ENCODE peak calls at places on chromosomes 16 and 17, in seven cellular contexts. F is NCI-H187; O is CD8-positive, alpha-beta T cell; P is dorsolateral prefrontal cortex; L is activated naive CD4-positive, alpha-beta T cell treated with anti-CD3 and anti-CD28 coated beads for 36 hours; U is renal cortical epithelial cell; A is A549. Q is an unnamed sample.

GRCh38 chr16:50742521-50743150 is 750 bp downstream of the CYLD start:
- DNase-seq in F (no peak), O (peak; percentile 26), P (peak; percentile 46), L (peak; percentile 67), U (peak; percentile 39), A (no peak), Q (no peak)

GRCh38 chr16:17784073-17784472 is 313.3 kb upstream of the XYLT1 start:
- DNase-seq in F (no peak), O (no peak), P (no peak), L (peak; percentile 9), U (no peak), A (peak; percentile 7), Q (no peak)

GRCh38 chr17:81200695-81201580 is 21.8 kb downstream of the CEP131 start:
- DNase-seq in F (no peak), O (no peak), P (peak; percentile 64), L (peak; percentile 36), U (peak; percentile 52), A (peak; percentile 81), Q (peak; percentile 83)

GRCh38 chr17:29682054-29682453 is 59.3 kb upstream of the CORO6 start:
- DNase-seq in F (no peak), O (no peak), P (no peak), L (no peak), U (no peak), A (no peak), Q (no peak)

GRCh38 chr16:54374136-54374535 is 87.5 kb upstream of the IRX3 start:
- DNase-seq in F (no peak), O (no peak), P (no peak), L (no peak), U (peak; percentile 16), A (no peak), Q (no peak)

GRCh38 chr17:73192219-73192893 is 499 bp upstream of the COG1 start:
- DNase-seq in F (peak; percentile 43), O (peak; percentile 44), P (peak; percentile 77), L (peak; percentile 72), U (peak; percentile 40), A (peak; percentile 92), Q (peak; percentile 64)

GRCh38 chr16:85983606-85984005 is 84.6 kb downstream of the IRF8 start:
- DNase-seq in F (no peak), O (no peak), P (no peak), L (no peak), U (no peak), A (no peak), Q (no peak)

GRCh38 chr17:50634123-50634914 is at the start of gene ABCC3:
- DNase-seq in F (no peak), O (no peak), P (no peak), L (no peak), U (peak; percentile 48), A (peak; percentile 87), Q (peak; percentile 22)

GRCh38 chr17:13725286-13725990 is 123.7 kb upstream of the HS3ST3A1 start:
- DNase-seq in F (no peak), O (no peak), P (no peak), L (no peak), U (peak; percentile 25), A (peak; percentile 47), Q (no peak)

GRCh38 chr16:296276-296675 is 13.3 kb downstream of the PDIA2 start:
- DNase-seq in F (no peak), O (no peak), P (no peak), L (no peak), U (no peak), A (no peak), Q (no peak)

GRCh38 chr17:71628306-71628705 is 492.5 kb upstream of the SOX9 start:
- DNase-seq in F (no peak), O (no peak), P (no peak), L (no peak), U (no peak), A (no peak), Q (no peak)

GRCh38 chr16:15947983-15948509 is 1.4 kb upstream of the ABCC1 start:
- DNase-seq in F (no peak), O (no peak), P (no peak), L (no peak), U (no peak), A (peak; percentile 63), Q (no peak)

GRCh38 chr16:4272114-4272954 is 489 bp downstream of the TFAP4 start:
- DNase-seq in F (no peak), O (peak; percentile 31), P (peak; percentile 71), L (peak; percentile 50), U (no peak), A (peak; percentile 60), Q (no peak)

GRCh38 chr17:82178499-82179290 is 33.9 kb downstream of the CCDC57 start:
- DNase-seq in F (no peak), O (no peak), P (no peak), L (no peak), U (no peak), A (no peak), Q (no peak)

GRCh38 chr16:4324871-4325740 is 9.2 kb downstream of the GLIS2 start:
- DNase-seq in F (no peak), O (no peak), P (no peak), L (no peak), U (no peak), A (no peak), Q (no peak)

GRCh38 chr17:33169580-33170285 is 123.4 kb downstream of the ASIC2 start:
- DNase-seq in F (no peak), O (no peak), P (no peak), L (no peak), U (peak; percentile 99), A (peak; percentile 23), Q (no peak)

GRCh38 chr17:36464765-36465088 is 21.8 kb upstream of the ZNHIT3 start:
- DNase-seq in F (no peak), O (no peak), P (no peak), L (no peak), U (no peak), A (no peak), Q (no peak)

GRCh38 chr16:72749091-72749490 is 298.8 kb downstream of the ZFHX3 start:
- DNase-seq in F (no peak), O (no peak), P (no peak), L (no peak), U (no peak), A (no peak), Q (no peak)

GRCh38 chr16:65809627-65810026 is 556.9 kb upstream of the CDH5 start:
- DNase-seq in F (no peak), O (no peak), P (no peak), L (no peak), U (no peak), A (no peak), Q (no peak)

GRCh38 chr17:7177954-7178477 is 1.2 kb downstream of the ASGR1 start:
- DNase-seq in F (no peak), O (no peak), P (no peak), L (peak; percentile 19), U (no peak), A (no peak), Q (peak; percentile 45)